ENCODE peak calls at places on chromosome 9, in eight cellular contexts. G is IMR-90, T is body of pancreas, M is gastrocnemius medialis, W is uterus, I is A549, K is HepG2, E is stomach. R is an unnamed sample.

GRCh38 chr9:128887049-128887448 is 5.1 kb downstream of the LRRC8A start:
- DNase-seq in E (no peak), M (no peak), I (no peak), W (no peak), T (no peak), G (no peak), K (no peak), R (no peak)

GRCh38 chr9:112489876-112490661 is 3.4 kb downstream of the KIAA1958 start:
- DNase-seq in G (no peak), T (no peak), K (peak; percentile 45), M (no peak), E (no peak), W (no peak), I (no peak), R (no peak)

GRCh38 chr9:12723409-12724028 is 30.3 kb downstream of the TYRP1 start:
- DNase-seq in K (peak; percentile 10), E (no peak), I (peak; percentile 44), W (no peak), T (no peak), G (peak; percentile 40), M (no peak), R (no peak)

GRCh38 chr9:78298046-78298511 is 1.2 kb downstream of the PSAT1 start:
- DNase-seq in E (no peak), I (no peak), W (no peak), M (no peak), T (no peak), K (peak; percentile 28), G (no peak), R (no peak)

GRCh38 chr9:131167936-131168335 is 42.5 kb downstream of the NUP214 start:
- DNase-seq in G (no peak), T (no peak), M (no peak), E (no peak), I (no peak), W (no peak), K (no peak), R (no peak)

GRCh38 chr9:5500441-5501235 is 9.7 kb upstream of the PDCD1LG2 start:
- DNase-seq in K (no peak), W (peak; percentile 37), I (no peak), T (no peak), G (peak; percentile 21), E (no peak), M (no peak), R (peak; percentile 57)

GRCh38 chr9:17117372-17117771 is 17.5 kb upstream of the CNTLN start:
- DNase-seq in M (no peak), I (no peak), G (no peak), T (no peak), E (no peak), W (no peak), K (no peak), R (no peak)

GRCh38 chr9:101415578-101415977 is 16.9 kb downstream of the ZNF189 start:
- DNase-seq in T (no peak), G (no peak), W (no peak), I (no peak), K (no peak), M (no peak), E (no peak), R (no peak)

GRCh38 chr9:134984372-134985240 is 66.9 kb upstream of the FCN1 start:
- DNase-seq in K (no peak), W (no peak), T (no peak), E (no peak), I (no peak), M (no peak), G (no peak), R (no peak)

GRCh38 chr9:34377402-34377741 is 674 bp upstream of the MYORG start:
- DNase-seq in M (peak; percentile 50), I (no peak), K (no peak), W (no peak), G (no peak), T (peak; percentile 68), E (no peak), R (no peak)

GRCh38 chr9:95007470-95007869 is 281.0 kb downstream of the AOPEP start:
- DNase-seq in M (no peak), K (no peak), T (no peak), W (no peak), E (no peak), G (no peak), I (no peak), R (no peak)

GRCh38 chr9:91119679-91120078 is 242.0 kb downstream of the AUH start:
- DNase-seq in T (no peak), G (peak; percentile 90), E (no peak), K (no peak), W (no peak), M (no peak), I (no peak), R (no peak)

GRCh38 chr9:138020795-138021182 is 143.2 kb downstream of the CACNA1B start:
- DNase-seq in E (no peak), I (no peak), G (no peak), M (no peak), T (no peak), W (no peak), K (no peak), R (no peak)

GRCh38 chr9:138023394-138024124 is 146.0 kb downstream of the CACNA1B start:
- DNase-seq in E (peak; percentile 2), K (no peak), W (no peak), G (no peak), I (no peak), T (no peak), M (no peak), R (no peak)

GRCh38 chr9:138021251-138022056 is 143.9 kb downstream of the CACNA1B start:
- DNase-seq in E (peak; percentile 9), G (no peak), M (no peak), I (no peak), T (no peak), W (no peak), K (no peak), R (no peak)

GRCh38 chr9:138022756-138023393 is 145.3 kb downstream of the CACNA1B start:
- DNase-seq in I (no peak), M (no peak), G (no peak), K (no peak), T (no peak), E (peak; percentile 13), W (no peak), R (peak; percentile 12)

GRCh38 chr9:138022121-138022741 is 144.6 kb downstream of the CACNA1B start:
- DNase-seq in W (no peak), I (peak; percentile 64), E (peak; percentile 23), G (no peak), K (no peak), M (no peak), T (peak; percentile 55), R (no peak)
- TF ChIP-seq CTCF in W (no peak), I (peak; percentile 36), E (no peak), G (no peak), K (peak; percentile 62), M (no peak), T (peak; percentile 30), R (no peak)

GRCh38 chr9:76580188-76580587 is 121.2 kb downstream of the GCNT1 start:
- DNase-seq in M (no peak), E (no peak), G (no peak), T (no peak), I (no peak), K (no peak), W (no peak), R (no peak)

GRCh38 chr9:76580832-76581231 is 121.8 kb downstream of the GCNT1 start:
- DNase-seq in M (no peak), K (no peak), E (no peak), G (no peak), T (no peak), W (no peak), I (no peak), R (no peak)

GRCh38 chr9:76574171-76574767 is 115.3 kb downstream of the GCNT1 start:
- DNase-seq in G (no peak), T (no peak), I (no peak), M (no peak), E (no peak), K (no peak), W (no peak), R (no peak)

GRCh38 chr9:76572205-76572550 is 113.2 kb downstream of the GCNT1 start:
- DNase-seq in G (no peak), K (no peak), M (no peak), E (no peak), I (no peak), T (no peak), W (no peak), R (no peak)

GRCh38 chr9:76576344-76576743 is 117.4 kb downstream of the GCNT1 start:
- DNase-seq in M (peak; percentile 26), E (no peak), G (peak; percentile 66), T (no peak), K (no peak), W (no peak), I (no peak), R (no peak)
- TF ChIP-seq POLR2A in M (no peak), E (no peak), G (no peak), T (no peak), K (no peak), W (no peak), I (no peak), R (no peak)

GRCh38 chr9:129887210-129888084 is 52.2 kb downstream of the USP20 start:
- DNase-seq in W (peak; percentile 49), T (no peak), M (no peak), I (no peak), E (no peak), G (peak; percentile 81), K (no peak), R (no peak)
- H3K27ac ChIP-seq in W (peak overlapping the region; percentile 82), T (no peak overlapping the region), M (peak overlapping the region; percentile 56), I (no peak overlapping the region), E (peak overlapping the region; percentile 86), G (no peak overlapping the region), K (no peak overlapping the region), R (no peak overlapping the region)

GRCh38 chr9:37035472-37036236 is 1.6 kb upstream of the PAX5 start:
- DNase-seq in I (no peak), M (no peak), G (no peak), W (no peak), K (no peak), T (no peak), E (no peak), R (no peak)

GRCh38 chr9:37034938-37035471 is 937 bp upstream of the PAX5 start:
- DNase-seq in E (no peak), T (no peak), G (no peak), W (no peak), K (no peak), M (no peak), I (no peak), R (no peak)

GRCh38 chr9:37033141-37033540 is 927 bp downstream of the PAX5 start:
- DNase-seq in K (no peak), T (no peak), M (no peak), G (no peak), E (no peak), I (no peak), W (no peak), R (no peak)

GRCh38 chr9:37033753-37034319 is at the start of gene PAX5:
- DNase-seq in T (no peak), E (no peak), M (no peak), K (no peak), G (no peak), I (no peak), W (no peak), R (no peak)

DNA sequence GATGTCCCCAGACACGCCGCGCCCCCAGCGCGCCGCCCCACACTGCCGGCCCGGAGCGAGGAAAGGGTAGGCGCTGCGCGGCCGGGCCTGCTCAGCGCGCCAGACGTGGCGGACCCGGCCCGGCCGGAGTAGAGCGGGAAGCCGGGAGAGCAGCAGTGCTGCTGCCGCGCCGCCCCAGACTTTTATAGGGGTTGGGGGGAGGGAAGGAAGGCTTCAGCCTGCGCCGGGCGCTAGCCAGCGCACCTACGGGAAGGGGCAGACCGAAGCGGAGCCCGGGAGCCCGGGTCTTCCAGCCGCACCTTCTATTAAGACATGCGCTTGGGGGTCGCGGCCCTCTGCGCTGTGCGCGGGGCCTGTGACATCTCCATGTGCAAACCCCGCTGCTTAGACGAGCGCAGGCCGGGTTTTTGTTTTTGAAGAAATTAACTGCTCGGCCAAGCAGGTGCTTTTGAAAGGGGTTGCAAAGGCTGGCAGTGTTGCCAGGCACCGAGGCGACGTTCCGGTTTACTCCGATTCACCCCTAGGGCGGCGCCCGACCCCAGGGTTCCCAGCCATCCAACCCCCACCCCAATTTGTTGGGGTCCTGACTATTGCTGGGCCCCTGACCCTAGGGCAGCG is 361 bp upstream of the PAX5 start:
- DNase-seq in G (no peak), E (no peak), T (no peak), W (no peak), K (no peak), M (no peak), I (no peak), R (no peak)
- TF ChIP-seq CTCF in G (no peak), E (no peak), T (no peak), W (no peak), K (peak; percentile 42), M (no peak), I (peak; percentile 59), R (no peak)